ENCODE peak calls at places on chromosomes 4 and X, in six cellular contexts. W is A549, P is tibial nerve, U is stomach, R is K562, S is sigmoid colon. J is an unnamed sample.

GRCh38 chr4:119237201-119237600 is 24.7 kb downstream of the USP53 start:
- DNase-seq in R (no peak), S (no peak), U (no peak), P (no peak), W (no peak), J (no peak)

GRCh38 chr4:52373650-52374049 is 285.5 kb downstream of the USP46 start:
- DNase-seq in S (no peak), W (no peak), U (no peak), R (no peak), P (no peak), J (no peak)

GRCh38 chr4:47413515-47413914 is 50.0 kb downstream of the COMMD8 start:
- DNase-seq in R (no peak), S (no peak), U (no peak), P (no peak), W (no peak), J (no peak)

GRCh38 chr4:76476606-76477005 is 41.6 kb downstream of the SHROOM3 start:
- DNase-seq in W (no peak), U (no peak), P (no peak), R (no peak), S (no peak), J (no peak)

GRCh38 chrX:125895518-125895917 is 270.6 kb downstream of the DCAF12L2 start:
- DNase-seq in S (no peak), P (no peak), U (no peak), W (no peak), R (no peak), J (no peak)

GRCh38 chrX:118727686-118728339 is 407 bp downstream of the IL13RA1 start:
- DNase-seq in P (no peak), U (peak; percentile 43), S (no peak), R (peak; percentile 20), W (no peak), J (peak; percentile 29)

GRCh38 chrX:9420513-9420912 is 44.3 kb upstream of the TBL1X start:
- DNase-seq in P (no peak), R (peak; percentile 19), S (no peak), W (no peak), U (no peak), J (no peak)

GRCh38 chr4:188903995-188904394 is 764.8 kb downstream of the TRIML1 start:
- DNase-seq in U (no peak), W (no peak), P (no peak), R (no peak), S (no peak), J (no peak)

GRCh38 chr4:121594796-121595526 is 101.8 kb downstream of the ANXA5 start:
- DNase-seq in U (no peak), R (no peak), P (no peak), W (no peak), S (peak; percentile 64), J (no peak)

GRCh38 chr4:30443289-30443688 is 276.9 kb upstream of the PCDH7 start:
- DNase-seq in S (no peak), W (no peak), P (no peak), U (no peak), R (no peak), J (no peak)

GRCh38 chr4:168787801-168788200 is 222.3 kb downstream of the CBR4 start:
- DNase-seq in R (no peak), U (no peak), S (no peak), P (no peak), W (no peak), J (no peak)

GRCh38 chrX:44223150-44223549 is 120.3 kb downstream of the EFHC2 start:
- DNase-seq in U (peak; percentile 57), W (no peak), P (no peak), R (no peak), S (no peak), J (peak; percentile 40)

GRCh38 chr4:66376921-66377320 is 706.6 kb upstream of the EPHA5 start:
- DNase-seq in W (no peak), U (no peak), S (no peak), R (no peak), P (no peak), J (no peak)

GRCh38 chr4:30754021-30754420 is 33.9 kb downstream of the PCDH7 start:
- DNase-seq in P (no peak), U (no peak), S (no peak), R (no peak), W (no peak), J (no peak)

GRCh38 chrX:69627744-69628143 is 11.8 kb downstream of the EDA start:
- DNase-seq in U (no peak), S (no peak), W (no peak), R (no peak), P (no peak), J (no peak)

GRCh38 chr4:122576261-122577188 is 44.3 kb downstream of the IL21 start:
- DNase-seq in U (no peak), P (no peak), R (peak; percentile 66), S (no peak), W (peak; percentile 19), J (no peak)

GRCh38 chrX:144730486-144730885 is 516.8 kb upstream of the SPANXN1 start:
- DNase-seq in U (no peak), R (no peak), W (no peak), S (no peak), P (no peak), J (no peak)

GRCh38 chr4:22875592-22876257 is 183.0 kb downstream of the GBA3 start:
- DNase-seq in R (no peak), U (no peak), S (no peak), P (no peak), W (no peak), J (no peak)

DNA sequence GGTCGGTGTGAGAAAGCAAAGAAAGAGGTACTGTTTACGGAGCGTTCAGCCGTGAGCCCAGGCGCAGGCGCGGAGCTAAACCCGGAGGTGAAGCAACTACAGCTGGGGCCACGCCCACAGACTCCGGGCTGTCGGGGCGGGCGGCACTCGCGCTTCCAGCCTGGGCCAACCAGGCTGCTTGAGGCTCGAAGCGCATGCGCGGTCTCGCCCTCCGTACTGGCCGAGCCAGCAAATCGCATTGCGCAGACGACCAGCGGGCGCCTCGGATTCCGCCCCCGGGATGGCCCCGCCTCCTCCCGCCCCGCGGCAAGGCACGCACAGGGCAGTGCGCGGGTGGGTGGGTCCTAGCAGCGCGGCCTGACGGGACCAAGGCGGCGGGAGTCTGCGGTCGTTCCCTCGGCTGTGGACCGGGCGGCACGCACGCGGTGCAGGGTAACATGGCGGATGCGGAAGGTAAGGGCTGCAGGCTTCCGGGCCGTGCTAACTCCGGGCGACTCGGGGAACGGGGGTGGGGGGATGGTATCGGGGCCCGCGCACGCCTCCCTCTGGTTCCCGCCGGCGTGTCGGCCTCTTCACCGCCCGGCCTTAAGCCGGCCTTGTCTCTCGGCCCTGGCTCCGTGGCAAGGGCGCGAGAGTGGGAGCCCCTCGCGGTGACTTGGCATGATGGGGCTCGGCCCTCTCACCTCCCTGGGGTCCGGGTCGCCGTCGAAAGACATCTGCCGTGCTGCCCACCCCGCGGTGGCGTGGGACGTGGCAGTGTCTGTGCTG is at the start of gene DKC1:
- DNase-seq in S (peak; percentile 97), R (peak; percentile 98), U (peak; percentile 96), P (peak; percentile 85), W (peak; percentile 80), J (peak; percentile 94)
- TF ChIP-seq POLR2A in S (no peak), R (peak; percentile 91), U (no peak), P (peak; percentile 35), W (peak; percentile 83), J (no peak)

DNA sequence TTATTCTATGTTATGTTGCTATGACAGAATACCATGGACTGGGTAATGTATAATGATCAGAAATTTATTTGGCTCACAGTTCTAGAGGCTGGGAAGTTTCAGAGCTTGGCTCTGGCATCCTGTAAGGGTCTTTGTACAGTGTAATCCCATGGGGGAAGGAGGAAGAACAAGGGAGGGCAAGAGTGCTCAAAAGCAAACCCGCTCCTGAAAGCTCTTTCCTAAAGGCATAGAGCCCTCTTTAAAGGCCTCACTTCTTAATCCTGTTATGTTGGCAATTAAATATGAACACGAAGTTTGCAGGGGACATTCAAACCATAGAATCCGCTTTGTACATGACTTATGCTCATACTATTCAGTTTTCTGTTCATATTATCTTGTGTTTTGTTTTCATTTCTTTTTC is 191.3 kb upstream of the CTSO start:
- DNase-seq in R (no peak), W (no peak), P (no peak), U (no peak), S (no peak), J (no peak)
- TF ChIP-seq EP300 in R (no peak), W (no peak), P (no peak), U (no peak), S (no peak), J (no peak)

GRCh38 chr4:4720671-4721070 is 138.8 kb upstream of the MSX1 start:
- DNase-seq in U (no peak), S (no peak), W (no peak), P (no peak), R (no peak), J (no peak)
- H3K4me3 ChIP-seq in U (no peak overlapping the region), S (no peak overlapping the region), W (no peak overlapping the region), P (no peak overlapping the region), R (no peak overlapping the region), J (no peak overlapping the region)

DNA sequence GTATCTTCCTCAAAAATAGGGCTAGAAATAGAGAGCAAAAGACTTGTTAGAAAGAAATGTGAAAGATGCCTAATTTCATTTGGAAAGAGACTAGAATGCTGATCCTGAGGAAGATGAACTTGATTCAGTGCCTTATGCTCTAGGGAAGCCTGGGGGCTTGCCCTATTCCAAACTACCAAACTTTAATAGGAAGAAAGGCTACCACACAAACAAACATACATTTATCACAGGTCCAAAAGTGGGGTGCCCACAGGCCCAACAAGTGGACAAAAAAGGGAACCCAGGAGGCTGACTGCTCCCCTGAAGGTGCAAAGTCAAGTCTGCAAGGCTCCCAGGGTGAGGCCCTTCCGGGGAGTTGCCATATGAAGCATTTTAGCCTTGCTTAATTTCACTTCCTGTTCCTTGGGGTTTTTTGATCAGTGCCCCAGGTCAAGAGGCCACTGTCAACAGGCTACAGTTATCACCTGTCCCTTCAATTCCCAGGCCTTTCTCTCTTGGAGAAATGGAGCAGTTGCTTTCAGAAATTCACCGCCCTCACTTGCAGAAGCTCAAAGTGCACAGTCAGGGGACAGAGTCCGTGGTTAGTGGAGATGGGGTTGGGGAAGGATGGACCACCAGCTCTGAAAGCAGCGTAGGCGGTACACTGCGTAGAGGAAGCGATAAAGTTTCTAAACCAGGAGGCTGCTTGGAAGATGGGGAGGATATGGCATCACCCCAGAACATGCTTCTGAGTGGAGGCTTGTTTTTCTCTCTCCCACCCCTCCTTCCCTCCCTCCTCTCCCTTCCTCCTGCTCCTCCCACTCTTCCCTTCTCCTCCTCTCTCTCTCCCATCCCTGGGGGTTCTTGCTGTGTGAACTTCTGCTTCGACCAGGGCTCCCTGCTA is 36.4 kb downstream of the TMEM154 start:
- DNase-seq in W (no peak), S (no peak), R (peak; percentile 3), U (no peak), P (no peak), J (no peak)
- TF ChIP-seq POLR2A in W (no peak), S (no peak), R (no peak), U (no peak), P (no peak), J (no peak)

GRCh38 chr4:85919488-85919887 is 440.4 kb downstream of the MAPK10 start:
- DNase-seq in W (no peak), U (no peak), R (no peak), S (no peak), P (no peak), J (no peak)
- TF ChIP-seq EP300 in W (no peak), U (no peak), R (no peak), S (no peak), P (no peak), J (no peak)

DNA sequence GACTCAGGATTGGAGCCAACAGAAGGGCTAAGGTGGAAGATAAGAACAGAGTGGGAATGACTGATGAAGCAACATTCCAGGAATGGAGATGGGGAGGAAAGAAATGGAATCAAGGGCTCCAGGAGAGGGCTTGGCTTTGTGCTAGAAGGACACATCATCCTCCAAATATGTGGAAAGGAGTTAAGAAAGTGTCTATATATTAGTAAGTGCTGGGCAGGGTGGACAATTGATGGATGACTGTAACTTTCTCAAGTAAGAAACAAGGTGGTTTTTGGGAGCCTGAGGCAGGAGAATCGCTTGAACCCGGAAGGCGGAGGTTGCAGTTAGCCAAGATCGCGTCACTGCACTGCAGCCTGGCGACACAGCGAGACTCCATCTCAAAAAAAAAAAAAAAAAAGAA is 71.6 kb upstream of the NFKB1 start:
- DNase-seq in W (peak; percentile 40), S (no peak), P (no peak), R (no peak), U (no peak), J (no peak)
- H3K4me3 ChIP-seq in W (peak overlapping the region; percentile 75), S (no peak overlapping the region), P (no peak overlapping the region), R (no peak overlapping the region), U (no peak overlapping the region), J (no peak overlapping the region)